ENCODE peak calls at places on chromosomes 3 and 15, in ten cellular contexts. L is mesenteric fat pad; C is RCC 7860; F is activated naive CD8-positive, alpha-beta T cell treated with anti-CD3 and anti-CD28 coated beads for 36 hours; Q is mucosa of descending colon; V is stimulated activated CD4-positive, alpha-beta T cell treated with anti-CD3 and anti-CD28 coated beads, Interleukin-15, amount 100 ng/mL, for 1 hour; Y is IMR-90; H is OCI-LY7; B is ACHN; R is amniotic stem cell. A is an unnamed sample.

GRCh38 chr15:60660290-60661051 is 181.5 kb upstream of the ICE2 start:
- DNase-seq in L (no peak), C (no peak), F (no peak), Q (peak; percentile 26), V (no peak), Y (peak; percentile 73), H (no peak), B (no peak), R (no peak), A (no peak)

GRCh38 chr3:52838561-52839267 is 3.9 kb upstream of the MUSTN1 start:
- DNase-seq in L (no peak), C (no peak), F (no peak), Q (no peak), V (no peak), Y (no peak), H (no peak), B (no peak), R (no peak), A (peak; percentile 10)

GRCh38 chr3:185737740-185738680 is 86.8 kb downstream of the IGF2BP2 start:
- DNase-seq in L (no peak), C (no peak), F (no peak), Q (no peak), V (no peak), Y (no peak), H (no peak), B (no peak), R (no peak), A (no peak)

GRCh38 chr15:58909616-58910015 is 23.9 kb downstream of the SLTM start:
- DNase-seq in L (no peak), C (no peak), F (no peak), Q (no peak), V (no peak), Y (peak; percentile 35), H (no peak), B (no peak), R (no peak), A (no peak)

GRCh38 chr3:111801697-111802655 is 57.1 kb upstream of the PHLDB2 start:
- DNase-seq in L (no peak), C (peak; percentile 60), F (no peak), Q (peak; percentile 12), V (no peak), Y (peak; percentile 89), H (no peak), B (no peak), R (peak; percentile 7), A (no peak)

GRCh38 chr15:72835289-72835890 is 51.8 kb upstream of the ADPGK start:
- DNase-seq in L (no peak), C (no peak), F (no peak), Q (peak; percentile 80), V (no peak), Y (no peak), H (peak; percentile 6), B (peak; percentile 2), R (no peak), A (no peak)

GRCh38 chr3:163218336-163218735 is 1721.7 kb downstream of the OTOL1 start:
- DNase-seq in L (no peak), C (no peak), F (no peak), Q (no peak), V (no peak), Y (no peak), H (no peak), B (no peak), R (no peak), A (no peak)

GRCh38 chr3:159765025-159765859 is 223.4 kb upstream of the IL12A start:
- DNase-seq in L (peak; percentile 91), C (peak; percentile 99), F (no peak), Q (peak; percentile 52), V (no peak), Y (peak; percentile 98), H (no peak), B (peak; percentile 95), R (peak; percentile 99), A (peak; percentile 76)